ENCODE peak calls at places on chromosome 1, in eight cellular contexts. T is dorsolateral prefrontal cortex, F is GM12865, D is EH, W is GM23338, K is pancreas, P is A172, B is IMR-90. M is an unnamed sample.

GRCh38 chr1:214707306-214708087 is 104.5 kb downstream of the CENPF start:
- DNase-seq in T (no peak), F (no peak), D (peak; percentile 41), W (no peak), K (no peak), P (no peak), B (peak; percentile 77), M (no peak)

GRCh38 chr1:244100691-244101453 is 49.8 kb downstream of the ZBTB18 start:
- DNase-seq in T (no peak), F (no peak), D (peak; percentile 11), W (no peak), K (no peak), P (no peak), B (peak; percentile 62), M (no peak)

GRCh38 chr1:211527888-211528287 is 35.9 kb upstream of the RD3 start:
- DNase-seq in T (no peak), F (no peak), D (no peak), W (no peak), K (no peak), P (no peak), B (no peak), M (no peak)

GRCh38 chr1:36123357-36123756 is 1.7 kb downstream of the COL8A2 start:
- DNase-seq in T (no peak), F (peak; percentile 79), D (no peak), W (no peak), K (no peak), P (no peak), B (no peak), M (no peak)

GRCh38 chr1:158101944-158102343 is 78.8 kb upstream of the CD1D start:
- DNase-seq in T (no peak), F (no peak), D (peak; percentile 77), W (no peak), K (no peak), P (peak; percentile 94), B (peak; percentile 71), M (no peak)

GRCh38 chr1:241939798-241940197 is 17.8 kb upstream of the BECN2 start:
- DNase-seq in T (no peak), F (no peak), D (no peak), W (no peak), K (no peak), P (no peak), B (no peak), M (no peak)

GRCh38 chr1:183019860-183020259 is 3.4 kb upstream of the LAMC1 start:
- DNase-seq in T (no peak), F (no peak), D (peak; percentile 37), W (peak; percentile 69), K (peak; percentile 47), P (peak; percentile 51), B (peak; percentile 63), M (no peak)

GRCh38 chr1:28986296-28986910 is 72.0 kb downstream of the EPB41 start:
- DNase-seq in T (no peak), F (no peak), D (no peak), W (no peak), K (no peak), P (no peak), B (no peak), M (no peak)

GRCh38 chr1:51569284-51570062 is 47.4 kb upstream of the OSBPL9 start:
- DNase-seq in T (no peak), F (peak; percentile 91), D (peak; percentile 82), W (peak; percentile 38), K (peak; percentile 18), P (peak; percentile 89), B (peak; percentile 82), M (no peak)

GRCh38 chr1:30718636-30719405 is 4.6 kb downstream of the MATN1 start:
- DNase-seq in T (no peak), F (no peak), D (peak; percentile 98), W (peak; percentile 79), K (peak; percentile 98), P (peak; percentile 82), B (peak; percentile 98), M (peak; percentile 85)

GRCh38 chr1:15417365-15417934 is 7.8 kb downstream of the EFHD2 start:
- DNase-seq in T (no peak), F (peak; percentile 63), D (peak; percentile 73), W (no peak), K (no peak), P (peak; percentile 92), B (peak; percentile 83), M (peak; percentile 69)

GRCh38 chr1:32828341-32828740 is 10.9 kb downstream of the S100PBP start:
- DNase-seq in T (no peak), F (no peak), D (peak; percentile 20), W (peak; percentile 23), K (no peak), P (no peak), B (peak; percentile 28), M (no peak)

GRCh38 chr1:87143413-87144135 is 185.1 kb upstream of the LMO4 start:
- DNase-seq in T (no peak), F (no peak), D (no peak), W (no peak), K (no peak), P (no peak), B (no peak), M (no peak)

GRCh38 chr1:94020764-94021579 is 100.0 kb downstream of the ABCA4 start:
- DNase-seq in T (no peak), F (no peak), D (peak; percentile 98), W (peak; percentile 30), K (no peak), P (peak; percentile 69), B (peak; percentile 98), M (no peak)

GRCh38 chr1:115052454-115053083 is 22.9 kb downstream of the TSHB start:
- DNase-seq in T (no peak), F (peak; percentile 67), D (peak; percentile 54), W (peak; percentile 92), K (peak; percentile 27), P (peak; percentile 52), B (peak; percentile 33), M (no peak)

GRCh38 chr1:2789986-2790581 is 11.4 kb downstream of the TTC34 start:
- DNase-seq in T (no peak), F (no peak), D (no peak), W (peak; percentile 54), K (no peak), P (no peak), B (no peak), M (peak; percentile 15)

GRCh38 chr1:81446006-81446669 is 354.6 kb upstream of the ADGRL2 start:
- DNase-seq in T (no peak), F (no peak), D (no peak), W (no peak), K (peak; percentile 50), P (no peak), B (no peak), M (no peak)

GRCh38 chr1:85681087-85681486 is 27.1 kb downstream of the ZNHIT6 start:
- DNase-seq in T (no peak), F (no peak), D (peak; percentile 13), W (no peak), K (no peak), P (no peak), B (peak; percentile 68), M (no peak)

GRCh38 chr1:175193339-175193950 is 869 bp upstream of the KIAA0040 start:
- DNase-seq in T (no peak), F (no peak), D (peak; percentile 54), W (peak; percentile 53), K (no peak), P (no peak), B (no peak), M (no peak)

M was measured in left lung.